ENCODE peak calls at places on chromosomes 4 and X, in six cellular contexts. Q is T1000; L is germinal center; V is T-helper 2 cell; U is effector CD4-positive, alpha-beta T cell; G is NCI-H2107. D is an unnamed sample.

GRCh38 chr4:8644461-8644891 is 51.9 kb downstream of the CPZ start:
- DNase-seq in Q (no peak), L (no peak), V (no peak), U (no peak), G (no peak), D (no peak)

GRCh38 chrX:154436597-154437397 is at the start of gene GDI1:
- DNase-seq in Q (peak; percentile 14), L (peak; percentile 84), V (peak; percentile 54), U (peak; percentile 47), G (peak; percentile 42), D (peak; percentile 48)

GRCh38 chr4:57037982-57038604 is 59.4 kb downstream of the POLR2B start:
- DNase-seq in Q (peak; percentile 50), L (peak; percentile 21), V (no peak), U (no peak), G (peak; percentile 1), D (no peak)

GRCh38 chr4:149754526-149754925 is 61.1 kb downstream of the IQCM start:
- DNase-seq in Q (no peak), L (no peak), V (no peak), U (no peak), G (no peak), D (no peak)

GRCh38 chr4:48315728-48316630 is 25.4 kb upstream of the SLAIN2 start:
- DNase-seq in Q (no peak), L (peak; percentile 57), V (no peak), U (no peak), G (peak; percentile 0), D (no peak)

GRCh38 chr4:150501019-150501727 is 80.8 kb upstream of the MAB21L2 start:
- DNase-seq in Q (no peak), L (no peak), V (no peak), U (no peak), G (no peak), D (no peak)

GRCh38 chrX:124030520-124030919 is 69.0 kb downstream of the STAG2 start:
- DNase-seq in Q (no peak), L (peak; percentile 10), V (no peak), U (no peak), G (no peak), D (no peak)

GRCh38 chrX:136201601-136202000 is 49.6 kb downstream of the MAP7D3 start:
- DNase-seq in Q (no peak), L (no peak), V (no peak), U (no peak), G (no peak), D (no peak)

GRCh38 chrX:109301177-109301576 is 180.7 kb downstream of the GUCY2F start:
- DNase-seq in Q (no peak), L (no peak), V (no peak), U (no peak), G (no peak), D (no peak)

GRCh38 chr4:144709793-144710525 is 64.0 kb downstream of the HHIP start:
- DNase-seq in Q (peak; percentile 1), L (no peak), V (no peak), U (no peak), G (no peak), D (no peak)

GRCh38 chrX:15497865-15498264 is 2.7 kb upstream of the BMX start:
- DNase-seq in Q (peak; percentile 5), L (peak; percentile 61), V (peak; percentile 5), U (peak; percentile 37), G (peak; percentile 12), D (peak; percentile 16)

GRCh38 chr4:114163051-114163450 is 183.6 kb upstream of the ARSJ start:
- DNase-seq in Q (no peak), L (no peak), V (no peak), U (no peak), G (no peak), D (no peak)

GRCh38 chr4:6633091-6633906 is 7.2 kb upstream of the MRFAP1 start:
- DNase-seq in Q (no peak), L (no peak), V (no peak), U (no peak), G (peak; percentile 0), D (no peak)

GRCh38 chrX:54198262-54198661 is 15.2 kb upstream of the FAM120C start:
- DNase-seq in Q (no peak), L (no peak), V (no peak), U (no peak), G (no peak), D (no peak)

GRCh38 chrX:57138674-57139073 is 1.5 kb upstream of the SPIN2A start:
- DNase-seq in Q (no peak), L (no peak), V (no peak), U (no peak), G (no peak), D (no peak)

GRCh38 chr4:147019061-147019460 is 73.4 kb upstream of the TTC29 start:
- DNase-seq in Q (no peak), L (peak; percentile 38), V (peak; percentile 13), U (peak; percentile 14), G (no peak), D (peak; percentile 14)

GRCh38 chr4:112858751-112859150 is 190.7 kb upstream of the ANK2 start:
- DNase-seq in Q (no peak), L (no peak), V (no peak), U (no peak), G (no peak), D (no peak)

GRCh38 chr4:186778134-186778533 is 54.5 kb upstream of the FAT1 start:
- DNase-seq in Q (no peak), L (no peak), V (no peak), U (no peak), G (no peak), D (no peak)

GRCh38 chr4:2771264-2771663 is 15.1 kb upstream of the TNIP2 start:
- DNase-seq in Q (no peak), L (no peak), V (no peak), U (no peak), G (no peak), D (no peak)

GRCh38 chr4:73619351-73619750 is 885 bp downstream of the RASSF6 start:
- DNase-seq in Q (no peak), L (no peak), V (no peak), U (no peak), G (no peak), D (no peak)

GRCh38 chrX:65582450-65583082 is 48.0 kb upstream of the LAS1L start:
- DNase-seq in Q (no peak), L (no peak), V (no peak), U (no peak), G (no peak), D (no peak)

GRCh38 chr4:162116085-162116784 is 47.6 kb downstream of the FSTL5 start:
- DNase-seq in Q (no peak), L (no peak), V (no peak), U (no peak), G (no peak), D (no peak)

GRCh38 chr4:166956484-166956883 is 277.8 kb downstream of the SPOCK3 start:
- DNase-seq in Q (no peak), L (no peak), V (no peak), U (no peak), G (no peak), D (no peak)

GRCh38 chr4:86358176-86358701 is 1.6 kb downstream of the MAPK10 start:
- DNase-seq in Q (no peak), L (no peak), V (no peak), U (no peak), G (no peak), D (no peak)

D was measured in CD8-positive, alpha-beta T cell.